ENCODE peak calls at places on chromosome 3, in ten cellular contexts. One of them, this sample, is unnamed. For H3K9me3, the result is how much of the 10 kb centered on the place peaks cover.

GRCh38 chr3:55162031-55162784 is 234.3 kb upstream of the LRTM1 start:
- DNase-seq in mesenchymal stem cell: peak
- DNase-seq in adrenal gland: peak
- DNase-seq in stomach: no peak
- DNase-seq in OCI-LY7: no peak
- DNase-seq in mammary epithelial cell: peak
- DNase-seq in psoas muscle: no peak
- DNase-seq in small intestine: no peak
- DNase-seq in PC-3: peak
- DNase-seq in tibial artery: no peak
- DNase-seq in this sample: no peak

GRCh38 chr3:169787120-169787519 is 13.9 kb downstream of the MYNN start:
- DNase-seq in psoas muscle: no peak
- DNase-seq in OCI-LY7: no peak
- DNase-seq in mesenchymal stem cell: no peak
- DNase-seq in mammary epithelial cell: no peak
- DNase-seq in stomach: no peak
- DNase-seq in PC-3: no peak
- DNase-seq in tibial artery: no peak
- DNase-seq in small intestine: no peak
- DNase-seq in adrenal gland: no peak
- DNase-seq in this sample: no peak

GRCh38 chr3:98817546-98817945 is 54.4 kb downstream of the ST3GAL6 start:
- DNase-seq in mammary epithelial cell: no peak
- DNase-seq in tibial artery: no peak
- DNase-seq in adrenal gland: no peak
- DNase-seq in mesenchymal stem cell: peak
- DNase-seq in psoas muscle: no peak
- DNase-seq in small intestine: peak
- DNase-seq in stomach: no peak
- DNase-seq in OCI-LY7: peak
- DNase-seq in PC-3: peak
- DNase-seq in this sample: peak

GRCh38 chr3:15339786-15340215 is 7.4 kb upstream of the SH3BP5 start:
- DNase-seq in psoas muscle: no peak
- DNase-seq in OCI-LY7: no peak
- DNase-seq in adrenal gland: no peak
- DNase-seq in mammary epithelial cell: peak
- DNase-seq in mesenchymal stem cell: peak
- DNase-seq in PC-3: peak
- DNase-seq in stomach: no peak
- DNase-seq in small intestine: no peak
- DNase-seq in tibial artery: no peak
- DNase-seq in this sample: no peak

GRCh38 chr3:120171134-120171863 is 77.1 kb upstream of the GSK3B start:
- DNase-seq in adrenal gland: no peak
- DNase-seq in tibial artery: no peak
- DNase-seq in stomach: no peak
- DNase-seq in PC-3: no peak
- DNase-seq in psoas muscle: no peak
- DNase-seq in small intestine: no peak
- DNase-seq in OCI-LY7: no peak
- DNase-seq in mammary epithelial cell: no peak
- DNase-seq in mesenchymal stem cell: no peak
- DNase-seq in this sample: no peak

GRCh38 chr3:171777608-171777995 is 32.7 kb downstream of the PLD1 start:
- DNase-seq in tibial artery: no peak
- DNase-seq in OCI-LY7: no peak
- DNase-seq in mesenchymal stem cell: no peak
- DNase-seq in adrenal gland: no peak
- DNase-seq in mammary epithelial cell: no peak
- DNase-seq in stomach: no peak
- DNase-seq in psoas muscle: no peak
- DNase-seq in small intestine: no peak
- DNase-seq in PC-3: no peak
- DNase-seq in this sample: no peak

GRCh38 chr3:184604039-184604955 is 42.7 kb downstream of the EPHB3 start:
- DNase-seq in OCI-LY7: no peak
- DNase-seq in mammary epithelial cell: no peak
- DNase-seq in PC-3: no peak
- DNase-seq in small intestine: peak
- DNase-seq in psoas muscle: peak
- DNase-seq in mesenchymal stem cell: no peak
- DNase-seq in adrenal gland: peak
- DNase-seq in stomach: no peak
- DNase-seq in tibial artery: no peak
- DNase-seq in this sample: no peak

GRCh38 chr3:140904521-140904920 is 37.1 kb upstream of the SLC25A36 start:
- DNase-seq in PC-3: no peak
- DNase-seq in psoas muscle: no peak
- DNase-seq in mammary epithelial cell: no peak
- DNase-seq in stomach: no peak
- DNase-seq in mesenchymal stem cell: no peak
- DNase-seq in tibial artery: no peak
- DNase-seq in OCI-LY7: no peak
- DNase-seq in adrenal gland: no peak
- DNase-seq in small intestine: no peak
- DNase-seq in this sample: no peak

GRCh38 chr3:196948442-196949365 is 6.4 kb upstream of the NCBP2 start:
- DNase-seq in psoas muscle: no peak
- DNase-seq in adrenal gland: no peak
- DNase-seq in mesenchymal stem cell: no peak
- DNase-seq in tibial artery: no peak
- DNase-seq in PC-3: no peak
- DNase-seq in stomach: no peak
- DNase-seq in mammary epithelial cell: no peak
- DNase-seq in small intestine: no peak
- DNase-seq in OCI-LY7: no peak
- DNase-seq in this sample: peak

GRCh38 chr3:190325923-190326322 is 3.7 kb upstream of the CLDN1 start:
- DNase-seq in PC-3: no peak
- DNase-seq in psoas muscle: no peak
- DNase-seq in mesenchymal stem cell: peak
- DNase-seq in adrenal gland: no peak
- DNase-seq in mammary epithelial cell: peak
- DNase-seq in OCI-LY7: no peak
- DNase-seq in small intestine: no peak
- DNase-seq in tibial artery: no peak
- DNase-seq in stomach: no peak
- DNase-seq in this sample: no peak

GRCh38 chr3:139657936-139658335 is 19.8 kb downstream of the NMNAT3 start:
- DNase-seq in small intestine: no peak
- DNase-seq in tibial artery: no peak
- DNase-seq in mesenchymal stem cell: no peak
- DNase-seq in adrenal gland: no peak
- DNase-seq in mammary epithelial cell: no peak
- DNase-seq in psoas muscle: no peak
- DNase-seq in stomach: no peak
- DNase-seq in PC-3: no peak
- DNase-seq in OCI-LY7: no peak
- DNase-seq in this sample: no peak

GRCh38 chr3:53880396-53881345 is 1.3 kb downstream of the ACTR8 start:
- DNase-seq in OCI-LY7: no peak
- DNase-seq in small intestine: no peak
- DNase-seq in PC-3: no peak
- DNase-seq in adrenal gland: no peak
- DNase-seq in tibial artery: no peak
- DNase-seq in mammary epithelial cell: no peak
- DNase-seq in psoas muscle: no peak
- DNase-seq in stomach: no peak
- DNase-seq in mesenchymal stem cell: peak
- DNase-seq in this sample: peak

GRCh38 chr3:121819236-121819635 is 15.6 kb downstream of the IQCB1 start:
- DNase-seq in OCI-LY7: no peak
- DNase-seq in mesenchymal stem cell: no peak
- DNase-seq in stomach: no peak
- DNase-seq in adrenal gland: no peak
- DNase-seq in PC-3: no peak
- DNase-seq in tibial artery: no peak
- DNase-seq in psoas muscle: no peak
- DNase-seq in mammary epithelial cell: no peak
- DNase-seq in small intestine: no peak
- DNase-seq in this sample: no peak

GRCh38 chr3:121817753-121818152 is 17.1 kb downstream of the IQCB1 start:
- DNase-seq in tibial artery: no peak
- DNase-seq in mesenchymal stem cell: no peak
- DNase-seq in adrenal gland: no peak
- DNase-seq in OCI-LY7: peak
- DNase-seq in small intestine: no peak
- DNase-seq in stomach: no peak
- DNase-seq in psoas muscle: no peak
- DNase-seq in mammary epithelial cell: no peak
- DNase-seq in PC-3: no peak
- DNase-seq in this sample: no peak

GRCh38 chr3:121821421-121822199 is 13.2 kb downstream of the IQCB1 start:
- DNase-seq in psoas muscle: no peak
- DNase-seq in tibial artery: no peak
- DNase-seq in OCI-LY7: no peak
- DNase-seq in mammary epithelial cell: no peak
- DNase-seq in PC-3: no peak
- DNase-seq in mesenchymal stem cell: peak
- DNase-seq in small intestine: no peak
- DNase-seq in stomach: no peak
- DNase-seq in adrenal gland: no peak
- DNase-seq in this sample: no peak

GRCh38 chr3:121822973-121823372 is 11.9 kb downstream of the IQCB1 start:
- DNase-seq in PC-3: no peak
- DNase-seq in stomach: no peak
- DNase-seq in mammary epithelial cell: no peak
- DNase-seq in mesenchymal stem cell: no peak
- DNase-seq in OCI-LY7: no peak
- DNase-seq in small intestine: no peak
- DNase-seq in adrenal gland: no peak
- DNase-seq in tibial artery: no peak
- DNase-seq in psoas muscle: no peak
- DNase-seq in this sample: no peak

DNA sequence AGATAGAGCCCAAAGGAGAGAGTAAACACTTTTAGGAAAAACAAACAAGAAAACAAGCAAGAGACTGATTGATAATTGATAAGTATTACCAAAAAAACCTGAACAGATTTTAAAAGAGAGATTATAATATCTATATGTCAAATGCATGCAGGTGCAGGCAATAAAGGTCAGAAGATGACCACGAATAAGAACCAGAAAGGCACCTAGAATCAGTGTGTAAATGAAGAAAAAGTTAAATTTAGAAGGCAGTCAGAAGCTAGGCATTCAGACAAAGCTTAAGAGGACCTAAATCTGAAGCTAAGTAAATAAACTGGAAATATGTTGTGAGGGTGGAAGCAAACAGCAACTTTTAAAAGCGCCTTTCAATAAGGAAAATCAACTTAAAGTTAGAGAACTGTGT is 16.3 kb downstream of the IQCB1 start:
- DNase-seq in PC-3: no peak
- DNase-seq in OCI-LY7: no peak
- DNase-seq in adrenal gland: no peak
- DNase-seq in mesenchymal stem cell: no peak
- DNase-seq in small intestine: no peak
- DNase-seq in stomach: no peak
- DNase-seq in psoas muscle: no peak
- DNase-seq in tibial artery: no peak
- DNase-seq in mammary epithelial cell: no peak
- DNase-seq in this sample: no peak
- H3K9me3 ChIP-seq in PC-3: under half
- H3K9me3 ChIP-seq in OCI-LY7: under half
- H3K9me3 ChIP-seq in adrenal gland: under half
- H3K9me3 ChIP-seq in mesenchymal stem cell: under half
- H3K9me3 ChIP-seq in small intestine: under half
- H3K9me3 ChIP-seq in stomach: under half
- H3K9me3 ChIP-seq in psoas muscle: under half
- H3K9me3 ChIP-seq in tibial artery: under half
- H3K9me3 ChIP-seq in mammary epithelial cell: under half
- H3K9me3 ChIP-seq in this sample: under half

GRCh38 chr3:71102111-71103039 is 481.2 kb downstream of the FOXP1 start:
- DNase-seq in psoas muscle: no peak
- DNase-seq in stomach: no peak
- DNase-seq in tibial artery: no peak
- DNase-seq in PC-3: peak
- DNase-seq in mammary epithelial cell: peak
- DNase-seq in small intestine: no peak
- DNase-seq in OCI-LY7: no peak
- DNase-seq in mesenchymal stem cell: peak
- DNase-seq in adrenal gland: no peak
- DNase-seq in this sample: no peak
- H3K4me3 ChIP-seq in psoas muscle: no peak
- H3K4me3 ChIP-seq in stomach: no peak
- H3K4me3 ChIP-seq in tibial artery: peak
- H3K4me3 ChIP-seq in PC-3: no peak
- H3K4me3 ChIP-seq in mammary epithelial cell: no peak
- H3K4me3 ChIP-seq in small intestine: no peak
- H3K4me3 ChIP-seq in OCI-LY7: no peak
- H3K4me3 ChIP-seq in mesenchymal stem cell: peak
- H3K4me3 ChIP-seq in adrenal gland: no peak
- H3K4me3 ChIP-seq in this sample: no peak

DNA sequence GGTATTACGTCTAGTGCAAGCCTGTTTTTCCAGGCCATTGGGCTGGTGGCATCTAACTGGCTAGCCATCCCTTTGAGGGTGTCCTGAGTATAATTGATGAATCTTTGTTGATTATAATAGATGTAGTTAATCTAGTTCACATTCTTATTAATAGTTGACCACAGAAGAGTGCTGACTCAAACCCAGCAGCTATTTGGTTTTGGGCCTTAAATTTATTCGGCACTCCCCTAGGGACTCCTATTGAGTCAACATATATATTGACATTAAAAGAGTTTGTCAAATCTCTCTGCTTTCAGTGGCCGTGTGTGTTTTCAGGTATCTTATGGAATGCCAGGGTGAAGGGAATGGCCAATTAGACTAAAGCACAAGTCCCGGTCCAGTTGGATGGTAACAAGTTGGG is 19.7 kb downstream of the ARL8B start:
- DNase-seq in mesenchymal stem cell: no peak
- DNase-seq in stomach: no peak
- DNase-seq in psoas muscle: no peak
- DNase-seq in OCI-LY7: no peak
- DNase-seq in tibial artery: no peak
- DNase-seq in adrenal gland: no peak
- DNase-seq in mammary epithelial cell: no peak
- DNase-seq in small intestine: no peak
- DNase-seq in PC-3: no peak
- DNase-seq in this sample: no peak
- H3K9me3 ChIP-seq in mesenchymal stem cell: under half
- H3K9me3 ChIP-seq in stomach: under half
- H3K9me3 ChIP-seq in psoas muscle: under half
- H3K9me3 ChIP-seq in OCI-LY7: under half
- H3K9me3 ChIP-seq in tibial artery: under half
- H3K9me3 ChIP-seq in adrenal gland: under half
- H3K9me3 ChIP-seq in mammary epithelial cell: under half
- H3K9me3 ChIP-seq in small intestine: under half
- H3K9me3 ChIP-seq in PC-3: under half
- H3K9me3 ChIP-seq in this sample: under half

DNA sequence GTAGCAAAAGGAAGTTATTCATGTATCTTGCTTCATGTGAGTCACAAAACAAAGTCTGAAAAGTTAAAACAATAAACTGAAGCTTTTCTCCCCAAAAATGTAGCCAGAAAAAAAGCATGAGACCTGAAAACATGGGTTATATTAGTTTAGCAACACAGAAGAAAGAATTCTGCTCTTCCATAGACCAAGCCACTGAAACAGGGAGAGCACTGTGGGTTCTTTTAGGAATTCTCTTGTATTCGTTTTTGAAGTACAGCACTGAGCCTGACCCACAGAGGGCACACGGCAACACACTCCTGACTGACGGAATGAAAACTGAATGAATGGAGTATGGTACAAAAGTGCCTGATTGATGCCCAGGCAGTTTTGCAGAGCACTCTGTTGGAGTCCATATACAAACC is 66.6 kb downstream of the TM4SF4 start:
- DNase-seq in adrenal gland: no peak
- DNase-seq in tibial artery: no peak
- DNase-seq in stomach: no peak
- DNase-seq in OCI-LY7: no peak
- DNase-seq in mammary epithelial cell: no peak
- DNase-seq in PC-3: no peak
- DNase-seq in mesenchymal stem cell: no peak
- DNase-seq in small intestine: no peak
- DNase-seq in psoas muscle: no peak
- DNase-seq in this sample: no peak
- H3K4me3 ChIP-seq in adrenal gland: no peak
- H3K4me3 ChIP-seq in tibial artery: no peak
- H3K4me3 ChIP-seq in stomach: no peak
- H3K4me3 ChIP-seq in OCI-LY7: no peak
- H3K4me3 ChIP-seq in mammary epithelial cell: no peak
- H3K4me3 ChIP-seq in PC-3: no peak
- H3K4me3 ChIP-seq in mesenchymal stem cell: no peak
- H3K4me3 ChIP-seq in small intestine: no peak
- H3K4me3 ChIP-seq in psoas muscle: no peak
- H3K4me3 ChIP-seq in this sample: no peak